ENCODE peak calls at places on chromosomes 13 and 19, in four cellular contexts. One of them, this sample, is unnamed.

GRCh38 chr13:89352384-89352783 is 1681.2 kb downstream of the SLITRK5 start:
- DNase-seq in A549: no peak
- DNase-seq in SHP77 treated with DMSO at 0.1 percent for 48 hours: no peak
- DNase-seq in activated CD4-positive, alpha-beta T cell treated with anti-CD3 and anti-CD28 coated beads, Interleukin-2, amount 10 ng/mL, durations not matched to agents 24 days and 14 days: no peak
- DNase-seq in this sample: no peak

GRCh38 chr19:8500158-8500557 is 2.3 kb downstream of the PRAM1 start:
- DNase-seq in activated CD4-positive, alpha-beta T cell treated with anti-CD3 and anti-CD28 coated beads, Interleukin-2, amount 10 ng/mL, durations not matched to agents 24 days and 14 days: no peak
- DNase-seq in A549: no peak
- DNase-seq in SHP77 treated with DMSO at 0.1 percent for 48 hours: no peak
- DNase-seq in this sample: no peak

GRCh38 chr13:42593719-42594012 is 19.7 kb downstream of the TNFSF11 start:
- DNase-seq in SHP77 treated with DMSO at 0.1 percent for 48 hours: no peak
- DNase-seq in A549: no peak
- DNase-seq in activated CD4-positive, alpha-beta T cell treated with anti-CD3 and anti-CD28 coated beads, Interleukin-2, amount 10 ng/mL, durations not matched to agents 24 days and 14 days: no peak
- DNase-seq in this sample: no peak

GRCh38 chr19:31875550-31875949 is 469.9 kb upstream of the ZNF507 start:
- DNase-seq in activated CD4-positive, alpha-beta T cell treated with anti-CD3 and anti-CD28 coated beads, Interleukin-2, amount 10 ng/mL, durations not matched to agents 24 days and 14 days: no peak
- DNase-seq in A549: no peak
- DNase-seq in SHP77 treated with DMSO at 0.1 percent for 48 hours: no peak
- DNase-seq in this sample: no peak

GRCh38 chr19:54473071-54473941 is at the start of gene CDC42EP5:
- DNase-seq in A549: no peak
- DNase-seq in SHP77 treated with DMSO at 0.1 percent for 48 hours: no peak
- DNase-seq in activated CD4-positive, alpha-beta T cell treated with anti-CD3 and anti-CD28 coated beads, Interleukin-2, amount 10 ng/mL, durations not matched to agents 24 days and 14 days: no peak
- DNase-seq in this sample: peak; percentile 72

GRCh38 chr19:13154911-13155471 is 4.8 kb downstream of the IER2 start:
- DNase-seq in A549: no peak
- DNase-seq in activated CD4-positive, alpha-beta T cell treated with anti-CD3 and anti-CD28 coated beads, Interleukin-2, amount 10 ng/mL, durations not matched to agents 24 days and 14 days: peak; percentile 92
- DNase-seq in SHP77 treated with DMSO at 0.1 percent for 48 hours: no peak
- DNase-seq in this sample: no peak

GRCh38 chr19:11382898-11383705 is 1.0 kb downstream of the EPOR start:
- DNase-seq in activated CD4-positive, alpha-beta T cell treated with anti-CD3 and anti-CD28 coated beads, Interleukin-2, amount 10 ng/mL, durations not matched to agents 24 days and 14 days: peak; percentile 85
- DNase-seq in A549: peak; percentile 79
- DNase-seq in SHP77 treated with DMSO at 0.1 percent for 48 hours: no peak
- DNase-seq in this sample: no peak

GRCh38 chr19:44694184-44694579 is 4.8 kb upstream of the CEACAM16 start:
- DNase-seq in A549: no peak
- DNase-seq in SHP77 treated with DMSO at 0.1 percent for 48 hours: no peak
- DNase-seq in activated CD4-positive, alpha-beta T cell treated with anti-CD3 and anti-CD28 coated beads, Interleukin-2, amount 10 ng/mL, durations not matched to agents 24 days and 14 days: peak; percentile 71
- DNase-seq in this sample: no peak

GRCh38 chr19:10603084-10603872 is 16.2 kb upstream of the AP1M2 start:
- DNase-seq in A549: no peak
- DNase-seq in activated CD4-positive, alpha-beta T cell treated with anti-CD3 and anti-CD28 coated beads, Interleukin-2, amount 10 ng/mL, durations not matched to agents 24 days and 14 days: peak; percentile 94
- DNase-seq in SHP77 treated with DMSO at 0.1 percent for 48 hours: no peak
- DNase-seq in this sample: no peak

GRCh38 chr19:34960103-34960805 is 3.8 kb downstream of the ZNF792 start:
- DNase-seq in A549: no peak
- DNase-seq in activated CD4-positive, alpha-beta T cell treated with anti-CD3 and anti-CD28 coated beads, Interleukin-2, amount 10 ng/mL, durations not matched to agents 24 days and 14 days: no peak
- DNase-seq in SHP77 treated with DMSO at 0.1 percent for 48 hours: no peak
- DNase-seq in this sample: peak; percentile 20

GRCh38 chr19:51136333-51136732 is 5.8 kb upstream of the SIGLEC7 start:
- DNase-seq in SHP77 treated with DMSO at 0.1 percent for 48 hours: no peak
- DNase-seq in A549: no peak
- DNase-seq in activated CD4-positive, alpha-beta T cell treated with anti-CD3 and anti-CD28 coated beads, Interleukin-2, amount 10 ng/mL, durations not matched to agents 24 days and 14 days: no peak
- DNase-seq in this sample: no peak

GRCh38 chr13:107900775-107901174 is 314.6 kb downstream of the LIG4 start:
- DNase-seq in SHP77 treated with DMSO at 0.1 percent for 48 hours: no peak
- DNase-seq in A549: no peak
- DNase-seq in activated CD4-positive, alpha-beta T cell treated with anti-CD3 and anti-CD28 coated beads, Interleukin-2, amount 10 ng/mL, durations not matched to agents 24 days and 14 days: no peak
- DNase-seq in this sample: no peak

GRCh38 chr13:43784491-43784890 is 2.3 kb downstream of the ENOX1 start:
- DNase-seq in A549: no peak
- DNase-seq in SHP77 treated with DMSO at 0.1 percent for 48 hours: no peak
- DNase-seq in activated CD4-positive, alpha-beta T cell treated with anti-CD3 and anti-CD28 coated beads, Interleukin-2, amount 10 ng/mL, durations not matched to agents 24 days and 14 days: no peak
- DNase-seq in this sample: no peak

GRCh38 chr19:15144046-15144646 is 36.9 kb downstream of the SYDE1 start:
- DNase-seq in activated CD4-positive, alpha-beta T cell treated with anti-CD3 and anti-CD28 coated beads, Interleukin-2, amount 10 ng/mL, durations not matched to agents 24 days and 14 days: no peak
- DNase-seq in SHP77 treated with DMSO at 0.1 percent for 48 hours: no peak
- DNase-seq in A549: no peak
- DNase-seq in this sample: no peak

GRCh38 chr19:1449467-1450442 is at the start of gene APC2:
- DNase-seq in SHP77 treated with DMSO at 0.1 percent for 48 hours: no peak
- DNase-seq in A549: no peak
- DNase-seq in activated CD4-positive, alpha-beta T cell treated with anti-CD3 and anti-CD28 coated beads, Interleukin-2, amount 10 ng/mL, durations not matched to agents 24 days and 14 days: peak; percentile 83
- DNase-seq in this sample: no peak

GRCh38 chr13:114048463-114048862 is 74.6 kb upstream of the C13orf46 start:
- DNase-seq in activated CD4-positive, alpha-beta T cell treated with anti-CD3 and anti-CD28 coated beads, Interleukin-2, amount 10 ng/mL, durations not matched to agents 24 days and 14 days: no peak
- DNase-seq in A549: no peak
- DNase-seq in SHP77 treated with DMSO at 0.1 percent for 48 hours: no peak
- DNase-seq in this sample: no peak

GRCh38 chr13:44188257-44188656 is 185.4 kb upstream of the SERP2 start:
- DNase-seq in activated CD4-positive, alpha-beta T cell treated with anti-CD3 and anti-CD28 coated beads, Interleukin-2, amount 10 ng/mL, durations not matched to agents 24 days and 14 days: no peak
- DNase-seq in A549: peak; percentile 58
- DNase-seq in SHP77 treated with DMSO at 0.1 percent for 48 hours: no peak
- DNase-seq in this sample: no peak

GRCh38 chr19:49492573-49493411 is 3.4 kb upstream of the RPS11 start:
- DNase-seq in activated CD4-positive, alpha-beta T cell treated with anti-CD3 and anti-CD28 coated beads, Interleukin-2, amount 10 ng/mL, durations not matched to agents 24 days and 14 days: peak; percentile 63
- DNase-seq in A549: peak; percentile 83
- DNase-seq in SHP77 treated with DMSO at 0.1 percent for 48 hours: no peak
- DNase-seq in this sample: no peak

GRCh38 chr19:18063463-18063862 is 23.3 kb downstream of the IL12RB1 start:
- DNase-seq in SHP77 treated with DMSO at 0.1 percent for 48 hours: no peak
- DNase-seq in activated CD4-positive, alpha-beta T cell treated with anti-CD3 and anti-CD28 coated beads, Interleukin-2, amount 10 ng/mL, durations not matched to agents 24 days and 14 days: peak; percentile 79
- DNase-seq in A549: peak; percentile 51
- DNase-seq in this sample: no peak

GRCh38 chr13:50303963-50304721 is 288.9 kb downstream of the KCNRG start:
- DNase-seq in A549: no peak
- DNase-seq in SHP77 treated with DMSO at 0.1 percent for 48 hours: no peak
- DNase-seq in activated CD4-positive, alpha-beta T cell treated with anti-CD3 and anti-CD28 coated beads, Interleukin-2, amount 10 ng/mL, durations not matched to agents 24 days and 14 days: no peak
- DNase-seq in this sample: no peak

GRCh38 chr13:87280139-87280538 is 391.0 kb upstream of the SLITRK5 start:
- DNase-seq in A549: peak; percentile 2
- DNase-seq in activated CD4-positive, alpha-beta T cell treated with anti-CD3 and anti-CD28 coated beads, Interleukin-2, amount 10 ng/mL, durations not matched to agents 24 days and 14 days: no peak
- DNase-seq in SHP77 treated with DMSO at 0.1 percent for 48 hours: no peak
- DNase-seq in this sample: no peak

GRCh38 chr19:16266586-16266942 is 58.1 kb upstream of the KLF2 start:
- DNase-seq in A549: no peak
- DNase-seq in activated CD4-positive, alpha-beta T cell treated with anti-CD3 and anti-CD28 coated beads, Interleukin-2, amount 10 ng/mL, durations not matched to agents 24 days and 14 days: peak; percentile 85
- DNase-seq in SHP77 treated with DMSO at 0.1 percent for 48 hours: no peak
- DNase-seq in this sample: no peak

GRCh38 chr19:43639507-43640423 is at the start of gene CADM4:
- DNase-seq in A549: no peak
- DNase-seq in activated CD4-positive, alpha-beta T cell treated with anti-CD3 and anti-CD28 coated beads, Interleukin-2, amount 10 ng/mL, durations not matched to agents 24 days and 14 days: peak; percentile 83
- DNase-seq in SHP77 treated with DMSO at 0.1 percent for 48 hours: no peak
- DNase-seq in this sample: no peak

GRCh38 chr19:2841858-2842574 is 741 bp downstream of the ZNF555 start:
- DNase-seq in activated CD4-positive, alpha-beta T cell treated with anti-CD3 and anti-CD28 coated beads, Interleukin-2, amount 10 ng/mL, durations not matched to agents 24 days and 14 days: no peak
- DNase-seq in SHP77 treated with DMSO at 0.1 percent for 48 hours: no peak
- DNase-seq in A549: no peak
- DNase-seq in this sample: no peak

GRCh38 chr13:81562598-81562997 is 1221.7 kb upstream of the SPRY2 start:
- DNase-seq in activated CD4-positive, alpha-beta T cell treated with anti-CD3 and anti-CD28 coated beads, Interleukin-2, amount 10 ng/mL, durations not matched to agents 24 days and 14 days: no peak
- DNase-seq in SHP77 treated with DMSO at 0.1 percent for 48 hours: no peak
- DNase-seq in A549: no peak
- DNase-seq in this sample: no peak

GRCh38 chr13:76516013-76516412 is 370.2 kb downstream of the KCTD12 start:
- DNase-seq in activated CD4-positive, alpha-beta T cell treated with anti-CD3 and anti-CD28 coated beads, Interleukin-2, amount 10 ng/mL, durations not matched to agents 24 days and 14 days: no peak
- DNase-seq in SHP77 treated with DMSO at 0.1 percent for 48 hours: no peak
- DNase-seq in A549: no peak
- DNase-seq in this sample: peak; percentile 35

GRCh38 chr19:17320435-17320834 is 11.1 kb downstream of the DDA1 start:
- DNase-seq in SHP77 treated with DMSO at 0.1 percent for 48 hours: no peak
- DNase-seq in activated CD4-positive, alpha-beta T cell treated with anti-CD3 and anti-CD28 coated beads, Interleukin-2, amount 10 ng/mL, durations not matched to agents 24 days and 14 days: no peak
- DNase-seq in A549: no peak
- DNase-seq in this sample: no peak

GRCh38 chr13:93318538-93318937 is 91.9 kb downstream of the GPC6 start:
- DNase-seq in activated CD4-positive, alpha-beta T cell treated with anti-CD3 and anti-CD28 coated beads, Interleukin-2, amount 10 ng/mL, durations not matched to agents 24 days and 14 days: no peak
- DNase-seq in SHP77 treated with DMSO at 0.1 percent for 48 hours: no peak
- DNase-seq in A549: peak; percentile 4
- DNase-seq in this sample: no peak

GRCh38 chr19:52992109-52993004 is 21.4 kb upstream of the ERVV-1 start:
- DNase-seq in activated CD4-positive, alpha-beta T cell treated with anti-CD3 and anti-CD28 coated beads, Interleukin-2, amount 10 ng/mL, durations not matched to agents 24 days and 14 days: peak; percentile 55
- DNase-seq in SHP77 treated with DMSO at 0.1 percent for 48 hours: no peak
- DNase-seq in A549: no peak
- DNase-seq in this sample: no peak

GRCh38 chr19:30671622-30672051 is 299.5 kb downstream of the ZNF536 start:
- DNase-seq in SHP77 treated with DMSO at 0.1 percent for 48 hours: no peak
- DNase-seq in activated CD4-positive, alpha-beta T cell treated with anti-CD3 and anti-CD28 coated beads, Interleukin-2, amount 10 ng/mL, durations not matched to agents 24 days and 14 days: no peak
- DNase-seq in A549: no peak
- DNase-seq in this sample: no peak

GRCh38 chr19:1353144-1353543 is 30.6 kb upstream of the NDUFS7 start:
- DNase-seq in SHP77 treated with DMSO at 0.1 percent for 48 hours: no peak
- DNase-seq in activated CD4-positive, alpha-beta T cell treated with anti-CD3 and anti-CD28 coated beads, Interleukin-2, amount 10 ng/mL, durations not matched to agents 24 days and 14 days: no peak
- DNase-seq in A549: no peak
- DNase-seq in this sample: no peak

GRCh38 chr13:51618626-51619025 is 34.4 kb downstream of the WDFY2 start:
- DNase-seq in activated CD4-positive, alpha-beta T cell treated with anti-CD3 and anti-CD28 coated beads, Interleukin-2, amount 10 ng/mL, durations not matched to agents 24 days and 14 days: no peak
- DNase-seq in A549: no peak
- DNase-seq in SHP77 treated with DMSO at 0.1 percent for 48 hours: no peak
- DNase-seq in this sample: no peak

GRCh38 chr19:35179830-35180229 is 25.3 kb downstream of the FXYD5 start:
- DNase-seq in A549: no peak
- DNase-seq in activated CD4-positive, alpha-beta T cell treated with anti-CD3 and anti-CD28 coated beads, Interleukin-2, amount 10 ng/mL, durations not matched to agents 24 days and 14 days: no peak
- DNase-seq in SHP77 treated with DMSO at 0.1 percent for 48 hours: no peak
- DNase-seq in this sample: no peak

GRCh38 chr13:101289764-101290163 is 126.5 kb downstream of the NALCN start:
- DNase-seq in A549: peak; percentile 11
- DNase-seq in activated CD4-positive, alpha-beta T cell treated with anti-CD3 and anti-CD28 coated beads, Interleukin-2, amount 10 ng/mL, durations not matched to agents 24 days and 14 days: no peak
- DNase-seq in SHP77 treated with DMSO at 0.1 percent for 48 hours: peak; percentile 15
- DNase-seq in this sample: no peak

This sample was measured in AG09309.